ENCODE peak calls at places on chromosomes 12 and 14, in nine cellular contexts. S, I, X, Z, E, R, H, P and D are unnamed samples. For H3K27me3, the result is how much of the 10 kb centered on the place peaks cover.

GRCh38 chr14:61326847-61327246 is 5.5 kb downstream of the PRKCH start:
- DNase-seq in P (no peak), Z (peak), H (peak), R (peak), S (peak), X (peak), E (peak), I (peak), D (peak)

GRCh38 chr14:105527381-105528196 is 1.2 kb downstream of the TMEM121 start:
- DNase-seq in S (no peak), E (no peak), Z (no peak), H (no peak), I (no peak), R (no peak), P (no peak), X (no peak), D (no peak)

GRCh38 chr12:116879509-116880212 is 1.6 kb downstream of the HRK start:
- DNase-seq in S (no peak), R (no peak), P (no peak), Z (no peak), I (no peak), H (no peak), E (no peak), X (no peak), D (no peak)

GRCh38 chr12:47078733-47079364 is 572 bp upstream of the PCED1B start:
- DNase-seq in I (no peak), X (peak), E (no peak), S (no peak), H (peak), Z (peak), P (no peak), R (peak), D (peak)

GRCh38 chr12:104079024-104079423 is 14.7 kb downstream of the HCFC2 start:
- DNase-seq in R (no peak), X (no peak), Z (no peak), S (no peak), H (no peak), I (no peak), E (no peak), P (no peak), D (no peak)

GRCh38 chr14:25011095-25011494 is 38.9 kb downstream of the STXBP6 start:
- DNase-seq in Z (no peak), E (no peak), S (no peak), I (no peak), R (no peak), P (no peak), H (no peak), X (no peak), D (no peak)

GRCh38 chr12:30985814-30986452 is 59.4 kb downstream of the TSPAN11 start:
- DNase-seq in I (no peak), S (peak), H (no peak), P (peak), X (peak), E (peak), R (peak), Z (peak), D (peak)

GRCh38 chr12:90301734-90302133 is 593.1 kb upstream of the ATP2B1 start:
- DNase-seq in R (no peak), E (no peak), I (no peak), X (no peak), H (no peak), Z (no peak), S (no peak), P (no peak), D (no peak)

GRCh38 chr14:65696801-65697200 is 284.3 kb downstream of the FUT8 start:
- DNase-seq in E (no peak), S (no peak), I (no peak), H (no peak), R (no peak), X (no peak), Z (no peak), P (no peak), D (no peak)

GRCh38 chr12:18751866-18752265 is 13.9 kb downstream of the CAPZA3 start:
- DNase-seq in E (no peak), S (no peak), I (no peak), X (no peak), Z (no peak), H (no peak), R (no peak), P (no peak), D (no peak)

GRCh38 chr14:51368721-51369163 is 128.7 kb downstream of the TMX1 start:
- DNase-seq in I (peak), X (peak), R (no peak), S (no peak), P (no peak), H (peak), Z (no peak), E (peak), D (no peak)

GRCh38 chr12:110039085-110039807 is 9.1 kb downstream of the C12orf76 start:
- DNase-seq in Z (peak), R (peak), I (no peak), H (no peak), E (no peak), X (no peak), S (peak), P (no peak), D (peak)

DNA sequence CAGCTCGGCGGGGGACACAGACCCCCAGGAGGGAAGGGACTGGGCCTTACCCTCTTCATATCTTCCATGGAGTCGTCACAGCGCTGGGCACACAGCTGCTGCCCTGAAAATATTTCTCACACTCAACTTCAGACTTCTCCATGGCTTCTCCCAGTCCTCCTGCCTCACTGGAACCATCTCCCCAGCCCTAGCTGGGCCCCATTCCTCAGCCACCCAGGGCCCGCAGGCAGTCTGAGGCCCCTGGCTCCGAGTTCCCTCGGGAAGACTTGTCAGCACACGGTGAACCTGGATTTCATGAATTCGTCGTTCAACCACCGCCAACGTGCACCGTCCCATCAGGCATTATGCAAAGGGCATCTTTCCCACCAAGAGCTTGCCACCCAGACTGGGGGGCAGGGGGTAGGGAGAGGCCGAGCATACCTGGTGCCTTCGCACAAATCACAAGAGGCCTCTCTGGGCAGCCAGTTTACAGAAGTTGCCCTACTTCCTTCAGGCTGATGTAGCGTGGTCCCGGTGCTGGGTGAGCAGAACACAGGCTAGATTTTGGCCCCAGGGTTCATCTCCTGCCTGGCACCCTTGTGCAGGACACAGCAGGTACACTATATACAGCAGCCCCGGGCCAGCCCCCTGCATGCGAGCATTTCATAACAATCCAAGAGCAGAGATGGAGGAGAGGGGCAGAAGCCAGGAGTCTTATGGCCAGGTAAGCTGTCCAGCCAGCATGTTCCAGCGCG is 44.2 kb downstream of the LTBP2 start:
- DNase-seq in H (no peak), S (no peak), Z (no peak), X (no peak), P (no peak), I (no peak), E (no peak), R (no peak), D (no peak)
- H3K27ac ChIP-seq in H (peak), S (peak), Z (no peak), X (no peak), P (no peak), I (peak), E (peak), R (no peak), D (no peak)

GRCh38 chr12:113232232-113232615 is 11.0 kb downstream of the TPCN1 start:
- DNase-seq in H (no peak), E (no peak), S (peak), Z (no peak), P (no peak), R (no peak), X (no peak), I (no peak), D (peak)
- H3K27me3 ChIP-seq in H (under half), E (under half), S (under half), Z (under half), P (under half), R (under half), X (under half), I (under half), D (under half)

GRCh38 chr14:75301666-75302325 is 23.2 kb downstream of the FOS start:
- DNase-seq in H (peak), P (no peak), R (peak), Z (peak), E (peak), X (no peak), S (no peak), I (no peak), D (peak)
- TF ChIP-seq POLR2A in H (no peak), P (no peak), R (peak), Z (no peak), E (no peak), X (no peak), S (no peak), I (no peak), D (no peak)

GRCh38 chr12:68807576-68808387 is at the start of gene MDM2:
- DNase-seq in I (peak), Z (peak), S (peak), H (peak), X (peak), E (peak), P (peak), R (peak), D (peak)

GRCh38 chr12:68806488-68807237 is 1.3 kb upstream of the MDM2 start:
- DNase-seq in Z (no peak), I (no peak), X (no peak), P (no peak), H (no peak), S (no peak), R (no peak), E (no peak), D (no peak)

GRCh38 chr12:68808388-68809189 is 612 bp downstream of the MDM2 start:
- DNase-seq in E (peak), X (peak), H (peak), R (peak), I (peak), P (peak), S (peak), Z (peak), D (peak)

GRCh38 chr12:68812553-68813241 is 4.7 kb downstream of the MDM2 start:
- DNase-seq in X (no peak), E (no peak), P (no peak), S (no peak), I (no peak), R (no peak), H (no peak), Z (no peak), D (no peak)

DNA sequence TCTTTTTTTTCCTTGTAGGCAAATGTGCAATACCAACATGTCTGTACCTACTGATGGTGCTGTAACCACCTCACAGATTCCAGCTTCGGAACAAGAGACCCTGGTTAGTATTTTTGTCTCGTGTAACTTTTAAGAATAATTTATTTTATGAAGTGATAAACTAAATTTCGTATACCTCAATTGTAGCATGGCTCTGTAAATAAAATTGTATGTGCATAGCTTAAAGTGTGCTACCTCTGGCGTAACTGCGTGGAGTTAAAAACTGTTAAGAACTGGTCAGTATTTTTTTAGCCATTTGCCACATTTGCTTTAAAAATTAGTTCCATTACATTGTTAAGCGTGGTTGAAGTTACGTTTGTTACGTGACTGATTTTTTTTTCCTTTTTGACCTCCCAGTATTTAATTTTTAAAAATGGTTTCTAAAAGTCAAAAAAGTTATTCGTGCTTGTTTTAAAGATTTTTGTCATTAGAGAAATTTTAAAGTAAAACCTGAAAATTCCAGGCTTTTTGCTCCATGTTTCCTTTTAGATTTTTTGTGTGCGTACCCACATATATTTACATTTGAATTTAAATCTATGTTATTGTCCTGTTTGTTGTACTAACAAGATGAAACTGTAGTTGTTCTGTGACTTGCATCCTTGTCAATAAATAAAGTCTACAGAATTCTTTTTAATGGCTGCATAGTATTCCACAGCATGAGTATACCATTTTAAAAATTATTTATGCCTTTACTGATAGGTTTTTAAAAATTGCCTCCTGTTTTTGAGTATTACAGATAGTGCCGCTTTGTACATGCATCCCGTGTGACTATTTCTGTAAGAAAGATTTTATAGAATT is 1.4 kb downstream of the MDM2 start:
- DNase-seq in X (no peak), H (no peak), S (no peak), P (no peak), E (no peak), I (no peak), Z (no peak), R (no peak), D (no peak)
- H3K27ac ChIP-seq in X (peak), H (peak), S (peak), P (peak), E (peak), I (peak), Z (peak), R (no peak), D (peak)

DNA sequence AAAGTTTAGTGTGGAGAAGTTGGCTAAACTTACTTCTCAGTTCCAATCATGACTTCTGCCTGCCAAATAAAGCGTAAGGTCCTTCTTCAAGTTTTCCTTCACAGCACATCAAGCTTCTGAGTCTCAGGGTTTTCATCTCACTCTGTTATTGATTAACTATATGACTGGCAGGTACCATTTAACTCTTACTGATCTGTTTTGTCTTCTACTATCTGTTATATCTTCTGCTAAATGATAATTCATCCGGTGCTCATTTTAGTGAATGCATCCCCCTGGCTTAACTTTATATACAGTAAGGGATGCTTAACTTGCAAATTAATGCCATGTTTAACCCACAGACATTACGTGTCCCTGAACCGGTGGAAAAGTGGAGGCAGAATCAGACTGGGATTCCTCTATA is 20.7 kb downstream of the LGR5 start:
- DNase-seq in Z (no peak), X (no peak), E (no peak), H (no peak), P (no peak), S (no peak), I (no peak), R (no peak), D (no peak)
- H3K27me3 ChIP-seq in Z (under half), X (under half), E (under half), H (under half), P (under half), S (under half), I (under half), R (under half), D (under half)

DNA sequence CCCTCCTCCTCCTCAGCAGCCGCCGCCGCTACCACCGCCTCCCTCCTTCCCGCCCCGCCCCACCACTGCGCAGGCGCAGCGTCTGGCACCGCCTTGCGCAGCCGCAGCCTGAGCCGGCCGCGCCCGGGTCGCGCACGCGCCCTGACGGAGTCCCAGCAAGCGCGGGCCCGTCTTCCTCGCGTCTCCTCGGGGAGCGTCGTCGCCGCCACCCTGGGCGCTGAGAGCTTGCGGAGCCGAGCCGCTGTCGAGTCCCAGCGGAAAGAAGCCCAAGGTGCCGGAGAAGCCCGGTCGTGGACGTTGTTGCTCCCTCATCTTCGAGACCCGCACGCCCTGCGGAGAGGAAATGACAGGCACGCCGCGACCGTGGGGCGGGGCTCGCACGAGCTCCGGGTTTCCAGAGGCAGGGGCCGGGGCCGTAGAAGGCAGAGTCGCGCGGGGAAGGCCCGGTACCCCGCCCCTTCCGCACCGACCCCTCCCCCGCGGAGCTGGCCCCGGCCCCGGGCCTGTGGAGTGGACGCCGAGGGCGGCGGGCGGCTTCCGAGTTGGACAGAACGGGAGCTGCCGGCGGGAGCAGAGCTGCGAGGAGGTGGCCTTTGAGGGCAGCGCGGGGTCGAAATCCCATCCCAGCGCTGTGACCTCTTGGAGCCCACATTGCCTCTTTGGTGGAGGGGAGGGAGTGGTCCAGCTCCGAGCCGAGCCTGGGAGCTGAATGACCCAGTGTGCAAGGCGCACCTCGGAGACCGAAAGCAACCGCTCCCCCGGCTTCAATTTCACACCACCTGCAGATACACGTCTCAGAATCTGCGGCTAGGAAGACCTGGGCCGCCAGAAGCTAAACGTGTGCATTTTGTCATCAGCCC is 469 bp upstream of the RAB35 start:
- DNase-seq in R (peak), I (peak), S (peak), P (peak), H (peak), Z (peak), X (peak), E (peak), D (peak)
- TF ChIP-seq POLR2A in R (peak), I (peak), S (peak), P (peak), H (peak), Z (peak), X (peak), E (peak), D (peak)

DNA sequence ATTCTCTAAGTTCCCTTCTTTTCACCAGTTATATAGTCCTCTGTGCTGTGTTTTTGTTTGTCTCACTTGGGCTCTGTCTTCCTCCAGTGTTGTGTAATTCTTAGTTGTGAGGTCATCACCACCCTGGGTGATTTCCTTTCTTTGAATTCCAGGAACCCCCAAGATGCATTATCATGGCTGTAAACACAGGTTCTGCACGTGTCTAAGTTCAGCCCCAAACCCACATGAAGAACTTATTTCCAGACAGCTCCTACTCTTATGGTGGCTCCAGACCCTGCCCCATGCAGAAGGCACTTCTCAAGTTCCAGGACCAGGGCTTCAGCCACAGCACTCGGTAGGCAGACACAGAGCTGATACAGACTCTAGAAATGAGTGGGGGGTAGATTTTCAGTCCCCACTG is 560.5 kb downstream of the BCL11B start:
- DNase-seq in E (no peak), H (no peak), X (no peak), S (no peak), P (no peak), I (no peak), Z (no peak), R (no peak), D (no peak)
- H3K27ac ChIP-seq in E (no peak), H (no peak), X (no peak), S (no peak), P (no peak), I (no peak), Z (no peak), R (no peak), D (no peak)

GRCh38 chr12:53299101-53299453 is 418 bp upstream of the MYG1 start:
- DNase-seq in I (no peak), P (peak), E (no peak), R (no peak), Z (peak), S (no peak), H (no peak), X (no peak), D (peak)

GRCh38 chr12:53298154-53298553 is 1.3 kb upstream of the MYG1 start:
- DNase-seq in R (no peak), I (no peak), X (no peak), S (no peak), H (no peak), E (no peak), Z (peak), P (no peak), D (no peak)

GRCh38 chr12:53292441-53292840 is 2.9 kb upstream of the PFDN5 start:
- DNase-seq in H (no peak), R (peak), X (no peak), Z (no peak), P (no peak), E (no peak), S (no peak), I (no peak), D (no peak)

GRCh38 chr12:53295070-53295890 is at the start of gene PFDN5:
- DNase-seq in X (peak), E (peak), H (peak), Z (peak), S (peak), R (peak), I (peak), P (peak), D (peak)

DNA sequence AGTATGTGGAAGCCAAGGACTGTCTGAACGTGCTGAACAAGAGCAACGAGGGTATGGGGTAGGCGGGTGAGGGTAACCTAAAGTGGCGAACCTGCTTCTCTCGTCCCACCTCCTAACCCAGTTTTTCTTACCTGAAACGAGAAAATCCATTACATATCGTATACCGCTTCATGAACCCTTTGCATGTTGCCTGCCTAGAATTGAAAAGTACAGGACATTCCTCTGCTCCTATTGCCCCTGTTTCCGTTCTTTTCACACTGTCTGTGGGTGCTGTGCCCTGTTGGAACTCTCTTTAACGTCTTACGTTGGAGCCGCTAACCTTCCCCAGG is 513 bp downstream of the PFDN5 start:
- DNase-seq in E (no peak), R (no peak), X (no peak), P (no peak), H (no peak), I (no peak), Z (no peak), S (no peak), D (no peak)
- H3K27me3 ChIP-seq in E (under half), R (under half), X (under half), P (under half), H (under half), I (under half), Z (under half), S (under half), D (under half)

GRCh38 chr14:69569859-69570258 is 4.8 kb downstream of the CCDC177 start:
- DNase-seq in S (no peak), X (no peak), E (no peak), R (no peak), I (no peak), P (no peak), Z (no peak), H (no peak), D (no peak)
- TF ChIP-seq POLR2A in S (no peak), X (no peak), E (no peak), R (no peak), I (no peak), P (no peak), Z (no peak), H (no peak), D (no peak)